ENCODE peak calls at places on chromosome 20, in seven cellular contexts. D, H, C, B, Z, S and A are unnamed samples.
A peak's percentile ranks its signal among the peaks of the same experiment; 100 is the strongest.

GRCh38 chr20:50885068-50885467 is 46.2 kb downstream of the ADNP start:
- DNase-seq in D (no peak), H (no peak), C (no peak), B (no peak), Z (no peak), S (no peak), A (no peak)

GRCh38 chr20:34129518-34130162 is 17.6 kb upstream of the EIF2S2 start:
- DNase-seq in D (peak; percentile 34), H (no peak), C (peak; percentile 58), B (peak; percentile 82), Z (peak; percentile 83), S (peak; percentile 59), A (peak; percentile 69)

GRCh38 chr20:45913105-45913504 is 1.1 kb upstream of the PLTP start:
- DNase-seq in D (no peak), H (no peak), C (no peak), B (peak; percentile 42), Z (no peak), S (no peak), A (no peak)

GRCh38 chr20:62358171-62358719 is 8.9 kb downstream of the LAMA5 start:
- DNase-seq in D (no peak), H (no peak), C (no peak), B (peak; percentile 49), Z (no peak), S (no peak), A (no peak)

GRCh38 chr20:5433352-5433751 is 116.6 kb upstream of the PROKR2 start:
- DNase-seq in D (no peak), H (no peak), C (no peak), B (no peak), Z (no peak), S (no peak), A (no peak)

GRCh38 chr20:16292227-16292626 is 281.0 kb downstream of the KIF16B start:
- DNase-seq in D (no peak), H (peak; percentile 42), C (no peak), B (peak; percentile 31), Z (no peak), S (no peak), A (no peak)

GRCh38 chr20:48324744-48325143 is 503.1 kb downstream of the PREX1 start:
- DNase-seq in D (no peak), H (no peak), C (no peak), B (no peak), Z (no peak), S (no peak), A (no peak)

GRCh38 chr20:44732327-44732726 is 13.3 kb upstream of the KCNK15 start:
- DNase-seq in D (no peak), H (no peak), C (no peak), B (peak; percentile 31), Z (no peak), S (no peak), A (no peak)

GRCh38 chr20:34215711-34216381 is 25.4 kb upstream of the ASIP start:
- DNase-seq in D (peak; percentile 73), H (no peak), C (peak; percentile 76), B (peak; percentile 57), Z (peak; percentile 96), S (peak; percentile 50), A (peak; percentile 68)

GRCh38 chr20:37526238-37526838 is 1.3 kb downstream of the BLCAP start:
- DNase-seq in D (no peak), H (no peak), C (no peak), B (peak; percentile 49), Z (peak; percentile 66), S (no peak), A (peak; percentile 75)

GRCh38 chr20:45378191-45378590 is at the start of gene TP53TG5:
- DNase-seq in D (no peak), H (no peak), C (no peak), B (no peak), Z (no peak), S (no peak), A (no peak)

GRCh38 chr20:49278817-49279676 is 1.2 kb upstream of the ZNFX1 start:
- DNase-seq in D (peak; percentile 56), H (no peak), C (no peak), B (peak; percentile 33), Z (no peak), S (peak; percentile 15), A (peak; percentile 5)

GRCh38 chr20:46872315-46873211 is 22.1 kb upstream of the EYA2 start:
- DNase-seq in D (no peak), H (no peak), C (no peak), B (peak; percentile 8), Z (no peak), S (no peak), A (no peak)

GRCh38 chr20:58107533-58107932 is 120.9 kb downstream of the ANKRD60 start:
- DNase-seq in D (no peak), H (no peak), C (no peak), B (no peak), Z (no peak), S (no peak), A (no peak)

GRCh38 chr20:2713285-2713684 is 20.7 kb downstream of the EBF4 start:
- DNase-seq in D (no peak), H (no peak), C (no peak), B (no peak), Z (no peak), S (peak; percentile 3), A (no peak)

GRCh38 chr20:16216227-16217210 is 356.7 kb downstream of the KIF16B start:
- DNase-seq in D (no peak), H (no peak), C (no peak), B (no peak), Z (no peak), S (no peak), A (no peak)

GRCh38 chr20:46253391-46253790 is 54.9 kb downstream of the CDH22 start:
- DNase-seq in D (no peak), H (no peak), C (no peak), B (no peak), Z (no peak), S (no peak), A (peak; percentile 22)

GRCh38 chr20:1513801-1514200 is 22.6 kb upstream of the SIRPB2 start:
- DNase-seq in D (no peak), H (no peak), C (no peak), B (no peak), Z (no peak), S (no peak), A (no peak)

GRCh38 chr20:58518387-58518786 is 3.2 kb upstream of the APCDD1L start:
- DNase-seq in D (no peak), H (no peak), C (no peak), B (no peak), Z (no peak), S (no peak), A (no peak)

GRCh38 chr20:63495771-63496403 is 3.0 kb downstream of the EEF1A2 start:
- DNase-seq in D (peak; percentile 84), H (no peak), C (peak; percentile 74), B (peak; percentile 57), Z (peak; percentile 82), S (peak; percentile 54), A (peak; percentile 82)

GRCh38 chr20:41344938-41345728 is 4.5 kb downstream of the LPIN3 start:
- DNase-seq in D (no peak), H (no peak), C (no peak), B (no peak), Z (no peak), S (no peak), A (no peak)

GRCh38 chr20:43431120-43431519 is 26.6 kb upstream of the SRSF6 start:
- DNase-seq in D (no peak), H (no peak), C (no peak), B (peak; percentile 11), Z (no peak), S (no peak), A (no peak)

GRCh38 chr20:47353697-47354387 is 2.7 kb downstream of the ZMYND8 start:
- DNase-seq in D (no peak), H (no peak), C (no peak), B (no peak), Z (no peak), S (no peak), A (no peak)

GRCh38 chr20:53739799-53740785 is 146.5 kb upstream of the ZNF217 start:
- DNase-seq in D (no peak), H (no peak), C (no peak), B (peak; percentile 39), Z (peak; percentile 3), S (no peak), A (no peak)